ENCODE peak calls at places on chromosomes 1 and 21, in four cellular contexts. M is K562, G is GM12878, K is HepG2. C is an unnamed sample.

GRCh38 chr1:213686983-213687382 is 300.8 kb upstream of the PROX1 start:
- DNase-seq in K (no peak), M (no peak), G (no peak), C (no peak)

GRCh38 chr1:51410568-51411460 is 80.5 kb upstream of the TTC39A start:
- DNase-seq in G (no peak), K (peak; percentile 48), M (no peak), C (peak; percentile 21)

GRCh38 chr1:22048351-22049192 is 3.9 kb upstream of the CDC42 start:
- DNase-seq in M (peak; percentile 87), K (peak; percentile 85), G (peak; percentile 75), C (peak; percentile 37)

GRCh38 chr1:32291145-32291707 is 657 bp upstream of the HDAC1 start:
- DNase-seq in M (peak; percentile 73), K (peak; percentile 30), G (no peak), C (no peak)

GRCh38 chr1:17108786-17109185 is 10.5 kb downstream of the PADI2 start:
- DNase-seq in K (no peak), G (no peak), M (no peak), C (no peak)

GRCh38 chr21:27421654-27422053 is 454.8 kb upstream of the ADAMTS5 start:
- DNase-seq in M (no peak), G (no peak), K (no peak), C (no peak)

GRCh38 chr1:207067695-207068094 is 14.6 kb downstream of the PFKFB2 start:
- DNase-seq in G (no peak), K (no peak), M (no peak), C (no peak)

GRCh38 chr1:42251042-42251441 is 84.0 kb downstream of the FOXJ3 start:
- DNase-seq in G (no peak), M (no peak), K (no peak), C (no peak)

GRCh38 chr1:246297314-246298273 is 209.5 kb downstream of the SMYD3 start:
- DNase-seq in K (no peak), M (no peak), G (no peak), C (no peak)

GRCh38 chr21:33549848-33550771 is 7.3 kb downstream of the SON start:
- DNase-seq in M (no peak), G (no peak), K (no peak), C (no peak)

GRCh38 chr21:33542640-33543504 is at the start of gene SON:
- DNase-seq in K (peak; percentile 96), M (peak; percentile 100), G (peak; percentile 95), C (peak; percentile 99)

GRCh38 chr21:33544451-33544850 is 1.6 kb downstream of the SON start:
- DNase-seq in M (no peak), K (no peak), G (no peak), C (no peak)

GRCh38 chr21:33543505-33544129 is 779 bp downstream of the SON start:
- DNase-seq in G (no peak), K (no peak), M (peak; percentile 90), C (no peak)

GRCh38 chr21:33546076-33546475 is 3.2 kb downstream of the SON start:
- DNase-seq in K (no peak), G (no peak), M (no peak), C (no peak)
- TF ChIP-seq REST in K (no peak), G (no peak), M (no peak), C (no peak)

GRCh38 chr1:1430114-1430982 is 5.1 kb upstream of the VWA1 start:
- DNase-seq in G (no peak), K (peak; percentile 53), M (no peak), C (peak; percentile 74)
- TF ChIP-seq CREB1 in G (no peak), K (no peak), M (no peak), C (no peak)

GRCh38 chr21:16640297-16641027 is 872.4 kb upstream of the CXADR start:
- DNase-seq in K (no peak), G (no peak), M (no peak), C (no peak)
- TF ChIP-seq REST in K (no peak), G (no peak), M (no peak), C (no peak)

GRCh38 chr1:227397356-227397978 is 79.2 kb upstream of the CDC42BPA start:
- DNase-seq in K (no peak), G (no peak), M (peak; percentile 48), C (no peak)

GRCh38 chr1:227399152-227399730 is 80.9 kb upstream of the CDC42BPA start:
- DNase-seq in M (no peak), G (no peak), K (no peak), C (no peak)

GRCh38 chr1:227395391-227396028 is 77.2 kb upstream of the CDC42BPA start:
- DNase-seq in K (no peak), G (no peak), M (no peak), C (no peak)

GRCh38 chr1:227392984-227393764 is 74.9 kb upstream of the CDC42BPA start:
- DNase-seq in M (peak; percentile 50), G (no peak), K (no peak), C (no peak)

DNA sequence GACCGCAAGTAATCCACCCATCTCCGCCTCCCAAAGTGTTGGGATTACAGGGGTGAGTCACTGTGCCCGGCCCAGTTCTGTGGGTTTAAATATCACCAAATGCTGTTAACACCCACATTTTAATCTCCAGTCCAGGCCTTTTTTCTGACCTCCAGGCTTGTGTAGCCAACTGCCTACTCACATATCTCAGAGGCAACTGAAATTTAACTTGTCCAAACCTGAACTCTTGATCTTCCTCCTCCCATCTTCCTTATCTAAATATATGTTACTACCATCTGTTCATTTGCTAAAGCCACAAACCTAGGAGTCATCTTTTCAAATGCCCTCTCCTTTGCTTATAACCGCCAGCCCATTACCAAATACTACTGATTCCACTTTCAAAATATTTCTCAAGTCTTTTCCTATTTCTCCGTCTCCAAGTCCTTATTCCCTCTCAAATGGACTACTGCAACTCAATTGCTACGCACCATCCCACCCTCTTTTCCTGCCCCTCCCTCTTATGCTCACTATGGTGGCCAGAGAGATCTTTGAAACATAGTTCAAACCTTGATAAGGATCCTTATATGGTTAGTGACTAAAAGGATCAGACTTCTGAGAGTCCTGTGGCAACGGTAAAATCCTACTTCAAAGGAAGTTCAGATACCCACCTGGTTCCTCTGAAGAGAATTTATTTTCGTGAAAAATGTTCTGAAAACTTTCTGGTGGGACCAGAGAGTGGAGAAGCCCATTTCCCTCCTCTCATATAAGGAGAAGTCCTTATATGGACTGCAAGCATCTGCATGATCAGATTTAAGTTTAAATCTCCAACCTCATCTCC is 78.5 kb upstream of the CDC42BPA start:
- DNase-seq in M (peak; percentile 97), K (peak; percentile 10), G (no peak), C (no peak)
- TF ChIP-seq CREB1 in M (no peak), K (no peak), G (no peak), C (no peak)

GRCh38 chr1:25342846-25343245 is 4.7 kb downstream of the TMEM50A start:
- DNase-seq in M (no peak), K (no peak), G (no peak), C (no peak)

GRCh38 chr1:25341746-25342145 is 3.6 kb downstream of the TMEM50A start:
- DNase-seq in K (no peak), M (no peak), G (no peak), C (no peak)

GRCh38 chr1:25343872-25344271 is 5.7 kb downstream of the TMEM50A start:
- DNase-seq in K (no peak), M (no peak), G (no peak), C (no peak)

DNA sequence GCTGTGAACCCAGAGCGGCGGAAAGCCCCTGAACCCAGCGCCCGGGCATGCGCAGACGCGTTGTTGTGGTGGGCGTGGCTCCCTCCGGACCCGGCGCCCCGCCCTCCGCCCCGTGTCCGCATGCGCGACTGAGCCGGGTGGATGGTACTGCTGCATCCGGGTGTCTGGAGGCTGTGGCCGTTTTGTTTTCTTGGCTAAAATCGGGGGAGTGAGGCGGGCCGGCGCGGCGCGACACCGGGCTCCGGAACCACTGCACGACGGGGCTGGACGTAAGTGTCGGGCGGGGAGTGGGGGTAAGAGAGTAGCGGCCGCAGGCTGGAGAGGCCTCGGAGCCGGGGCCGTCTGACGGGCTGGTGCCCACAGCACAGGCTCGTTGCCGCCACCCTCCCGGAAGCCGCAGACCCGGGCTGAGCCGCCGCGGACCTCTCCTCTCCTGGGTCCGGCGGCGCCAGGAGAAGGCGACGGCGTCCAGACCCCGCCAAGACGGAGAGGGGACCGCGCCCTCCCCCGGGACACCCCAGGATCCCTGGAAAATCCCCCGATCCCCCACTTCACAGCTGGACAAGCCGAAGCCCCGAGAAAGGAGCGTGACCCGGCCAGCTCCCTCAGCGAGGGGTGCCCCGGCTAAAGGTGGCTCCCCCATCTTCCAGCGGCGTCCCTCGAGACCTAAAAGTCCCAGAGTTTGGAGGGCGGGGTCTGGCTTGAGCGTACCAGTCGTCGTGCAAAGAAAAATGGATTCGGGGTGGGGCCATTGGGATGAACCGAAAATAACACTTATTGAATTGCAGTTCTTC is at the start of gene TMEM50A:
- DNase-seq in G (peak; percentile 54), K (peak; percentile 78), M (peak; percentile 94), C (peak; percentile 90)
- TF ChIP-seq REST in G (no peak), K (no peak), M (peak; percentile 59), C (no peak)